ENCODE peak calls at places on chromosome 18, in five cellular contexts. Z is Panc1, O is HCT116, L is uterus, J is BE2C. Y is an unnamed sample.

GRCh38 chr18:53380063-53380639 is 844.3 kb downstream of the MBD2 start:
- DNase-seq in Z (peak), O (peak), L (no peak), J (peak), Y (peak)

GRCh38 chr18:55401638-55402191 is 186.3 kb downstream of the TCF4 start:
- DNase-seq in Z (no peak), O (no peak), L (peak), J (no peak), Y (no peak)

GRCh38 chr18:73520229-73520628 is 627.4 kb downstream of the FBXO15 start:
- DNase-seq in Z (no peak), O (no peak), L (no peak), J (peak), Y (no peak)

GRCh38 chr18:5110288-5110687 is 86.8 kb downstream of the AKAIN1 start:
- DNase-seq in Z (no peak), O (no peak), L (no peak), J (no peak), Y (no peak)

GRCh38 chr18:58674863-58675472 is 3.7 kb downstream of the MALT1 start:
- DNase-seq in Z (no peak), O (no peak), L (no peak), J (no peak), Y (no peak)

GRCh38 chr18:21183670-21184069 is 58.4 kb upstream of the GREB1L start:
- DNase-seq in Z (no peak), O (no peak), L (no peak), J (no peak), Y (peak)

GRCh38 chr18:46155652-46156051 is 51.5 kb downstream of the HAUS1 start:
- DNase-seq in Z (no peak), O (no peak), L (no peak), J (no peak), Y (peak)

GRCh38 chr18:11322006-11322405 is 172.6 kb upstream of the PIEZO2 start:
- DNase-seq in Z (no peak), O (no peak), L (no peak), J (no peak), Y (no peak)

GRCh38 chr18:30971338-30971956 is 71.1 kb downstream of the DSC3 start:
- DNase-seq in Z (no peak), O (peak), L (no peak), J (no peak), Y (no peak)

GRCh38 chr18:74023220-74023619 is 124.4 kb downstream of the FBXO15 start:
- DNase-seq in Z (no peak), O (no peak), L (no peak), J (no peak), Y (no peak)

GRCh38 chr18:35042389-35043066 is 1.3 kb downstream of the MAPRE2 start:
- DNase-seq in Z (no peak), O (no peak), L (no peak), J (no peak), Y (no peak)

GRCh38 chr18:62028715-62029114 is 135.9 kb upstream of the RNF152 start:
- DNase-seq in Z (no peak), O (no peak), L (no peak), J (no peak), Y (no peak)

GRCh38 chr18:68024716-68025115 is 508.2 kb upstream of the DSEL start:
- DNase-seq in Z (no peak), O (no peak), L (no peak), J (no peak), Y (no peak)

GRCh38 chr18:32958746-32959145 is 185.9 kb upstream of the KLHL14 start:
- DNase-seq in Z (no peak), O (no peak), L (no peak), J (no peak), Y (no peak)

GRCh38 chr18:32956591-32957310 is 183.9 kb upstream of the KLHL14 start:
- DNase-seq in Z (peak), O (no peak), L (no peak), J (no peak), Y (no peak)
- TF ChIP-seq CTCF in Z (peak), O (no peak), L (no peak), J (peak), Y (no peak)

DNA sequence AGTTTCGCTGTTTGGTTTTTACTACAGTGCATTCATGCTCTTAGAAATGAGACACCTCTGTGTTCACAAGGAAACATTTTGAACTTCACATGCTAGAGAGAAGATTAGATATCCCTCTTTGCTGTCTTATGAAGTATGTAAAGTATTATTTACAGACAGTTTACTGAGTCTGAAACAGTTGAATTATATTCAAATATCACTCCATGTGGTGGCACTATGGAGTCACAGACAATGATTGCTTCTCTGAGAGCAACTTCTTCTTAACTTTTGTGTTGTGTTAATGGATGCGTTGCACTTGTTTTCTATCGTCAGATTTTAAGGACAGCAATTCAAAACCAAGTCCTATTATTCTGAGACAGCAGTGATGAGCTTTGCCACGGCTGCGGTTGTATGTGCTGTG is 823.6 kb downstream of the GALR1 start:
- DNase-seq in Z (no peak), O (no peak), L (no peak), J (no peak), Y (no peak)
- TF ChIP-seq CTCF in Z (peak), O (no peak), L (peak), J (peak), Y (no peak)

DNA sequence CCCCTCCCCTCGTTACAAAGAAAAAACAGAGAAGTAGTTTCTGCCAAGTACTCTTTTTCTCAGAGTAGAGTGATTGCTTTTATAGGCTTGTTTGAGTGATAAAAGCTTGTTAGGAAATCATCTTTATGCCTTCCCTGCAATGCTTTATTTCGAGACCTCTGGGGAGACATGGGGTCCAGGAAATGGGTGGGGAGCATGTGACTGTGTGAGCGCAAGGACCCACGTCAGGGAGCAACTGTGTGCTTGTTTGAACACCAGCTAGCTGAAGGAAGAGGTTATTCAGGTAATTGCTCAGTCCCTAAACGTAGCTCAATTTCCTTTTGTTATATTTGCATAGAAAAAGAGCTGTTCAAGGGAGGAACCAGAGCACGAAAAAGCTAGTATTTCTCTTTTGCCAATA is 187.3 kb downstream of the FAM210A start:
- DNase-seq in Z (no peak), O (no peak), L (peak), J (no peak), Y (no peak)
- TF ChIP-seq CTCF in Z (no peak), O (no peak), L (no peak), J (no peak), Y (no peak)

DNA sequence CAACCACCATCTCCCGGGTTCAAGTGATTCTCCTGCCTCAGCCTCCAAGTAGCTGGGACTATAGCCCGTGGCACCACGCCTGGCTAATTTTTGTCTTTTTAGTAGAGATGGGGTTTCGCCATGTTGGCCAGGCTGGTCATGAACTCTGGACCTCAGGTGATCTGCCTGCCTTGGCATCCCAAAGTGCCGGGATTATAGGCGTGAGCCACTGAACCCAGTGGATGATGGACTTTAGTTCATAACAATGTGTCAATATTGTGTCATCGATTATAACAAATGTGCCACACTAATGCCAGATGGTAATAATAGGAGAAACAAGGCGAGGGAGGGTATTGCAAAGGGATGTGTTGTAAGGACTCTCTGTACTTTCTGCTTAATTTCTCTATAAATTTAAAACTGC is 216.6 kb downstream of the ZBTB7C start:
- DNase-seq in Z (no peak), O (no peak), L (no peak), J (no peak), Y (no peak)
- TF ChIP-seq CTCF in Z (no peak), O (no peak), L (no peak), J (no peak), Y (no peak)

DNA sequence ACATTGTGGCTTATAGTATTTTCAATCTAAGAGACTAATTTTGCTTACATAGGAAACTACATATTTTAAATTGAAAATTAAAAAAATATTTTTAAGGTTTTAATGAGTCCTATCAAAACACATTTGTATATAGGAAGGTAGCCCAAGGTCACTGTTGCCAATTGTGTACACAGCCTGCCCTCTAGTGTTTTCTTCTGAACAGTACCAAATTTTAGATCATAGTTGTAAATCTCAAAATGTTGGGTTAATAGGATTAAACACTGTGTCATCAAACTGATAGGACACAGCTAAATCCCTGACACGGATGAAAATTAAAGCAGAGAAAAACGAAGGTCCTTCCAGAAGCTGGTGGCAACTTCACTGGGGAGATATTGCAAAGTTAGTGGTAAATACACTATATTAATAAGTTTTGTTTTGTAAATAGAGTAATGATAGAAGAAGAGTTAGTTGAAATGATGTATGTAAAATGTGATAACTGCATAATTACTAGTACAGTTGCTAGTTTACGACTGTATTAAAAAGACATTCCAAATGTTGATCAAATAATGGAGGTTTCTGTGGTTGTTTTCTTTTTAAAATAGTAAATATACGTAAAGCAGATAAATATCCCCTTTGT is 19.7 kb downstream of the CLUL1 start:
- DNase-seq in Z (no peak), O (peak), L (no peak), J (no peak), Y (peak)
- TF ChIP-seq CTCF in Z (peak), O (peak), L (peak), J (peak), Y (no peak)

GRCh38 chr18:79784965-79785770 is 12.6 kb upstream of the KCNG2 start:
- DNase-seq in Z (no peak), O (no peak), L (no peak), J (no peak), Y (no peak)

GRCh38 chr18:79784071-79784913 is 13.4 kb upstream of the KCNG2 start:
- DNase-seq in Z (no peak), O (no peak), L (no peak), J (no peak), Y (no peak)

GRCh38 chr18:79780547-79780946 is 17.2 kb upstream of the KCNG2 start:
- DNase-seq in Z (no peak), O (no peak), L (no peak), J (no peak), Y (no peak)

GRCh38 chr18:79781331-79781941 is 16.3 kb upstream of the KCNG2 start:
- DNase-seq in Z (no peak), O (no peak), L (no peak), J (no peak), Y (no peak)

GRCh38 chr18:79782566-79783308 is 15.0 kb upstream of the KCNG2 start:
- DNase-seq in Z (no peak), O (no peak), L (no peak), J (no peak), Y (no peak)
- TF ChIP-seq CTCF in Z (no peak), O (no peak), L (no peak), J (no peak), Y (no peak)

DNA sequence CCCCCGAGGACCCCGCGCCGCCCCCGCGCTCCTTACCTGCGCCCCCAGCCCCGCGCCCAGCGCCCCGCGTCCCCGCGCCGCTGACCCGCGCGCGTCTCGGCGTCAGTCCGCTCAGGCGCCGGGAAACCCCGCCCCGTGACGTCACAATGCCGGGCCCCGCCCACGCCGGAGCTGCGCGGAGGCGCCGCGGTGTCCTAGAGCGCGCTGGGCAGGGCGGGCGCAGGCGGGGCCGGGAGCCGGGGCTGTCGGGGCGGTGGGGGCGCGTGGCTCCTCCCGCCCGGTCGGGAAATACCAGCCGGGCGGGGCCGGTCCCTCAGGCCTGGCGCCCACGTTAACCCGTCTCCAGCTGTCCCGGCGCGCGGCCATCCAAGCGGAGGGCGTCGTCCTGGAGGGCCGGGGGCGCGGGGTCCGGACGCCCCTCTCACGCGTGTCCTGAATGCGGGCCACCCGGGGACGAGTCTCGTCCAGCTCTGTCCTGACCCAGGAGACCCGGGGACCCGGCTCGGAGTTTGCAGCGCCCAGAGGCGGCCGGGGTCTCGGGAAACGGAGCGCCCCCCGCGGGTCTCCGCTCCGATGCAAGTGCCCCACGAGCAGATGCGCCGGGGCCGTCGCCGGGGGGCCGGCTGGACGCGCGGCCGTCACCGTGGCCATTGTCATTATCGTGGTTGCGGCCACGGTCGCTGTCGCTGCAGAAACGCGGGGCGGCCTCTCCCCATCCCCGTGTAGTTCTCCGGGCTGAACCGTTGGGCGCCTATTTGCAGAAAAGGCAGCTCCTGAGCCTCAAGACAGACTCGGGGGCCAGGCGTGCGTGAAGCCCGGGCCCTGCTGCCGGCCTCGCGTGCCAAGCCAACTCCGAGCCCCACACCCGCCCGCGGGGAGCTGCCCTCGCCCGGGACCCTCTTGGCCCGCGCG is at the start of gene SLC66A2:
- DNase-seq in Z (no peak), O (peak), L (peak), J (peak), Y (peak)
- TF ChIP-seq CTCF in Z (no peak), O (no peak), L (no peak), J (no peak), Y (no peak)

GRCh38 chr18:44897445-44898215 is 216.9 kb downstream of the SETBP1 start:
- DNase-seq in Z (no peak), O (no peak), L (no peak), J (no peak), Y (no peak)

GRCh38 chr18:44893045-44893706 is 212.5 kb downstream of the SETBP1 start:
- DNase-seq in Z (no peak), O (no peak), L (no peak), J (no peak), Y (no peak)

GRCh38 chr18:44894011-44894410 is 213.3 kb downstream of the SETBP1 start:
- DNase-seq in Z (no peak), O (no peak), L (no peak), J (no peak), Y (no peak)

GRCh38 chr18:44896817-44897216 is 216.1 kb downstream of the SETBP1 start:
- DNase-seq in Z (no peak), O (no peak), L (no peak), J (no peak), Y (no peak)

DNA sequence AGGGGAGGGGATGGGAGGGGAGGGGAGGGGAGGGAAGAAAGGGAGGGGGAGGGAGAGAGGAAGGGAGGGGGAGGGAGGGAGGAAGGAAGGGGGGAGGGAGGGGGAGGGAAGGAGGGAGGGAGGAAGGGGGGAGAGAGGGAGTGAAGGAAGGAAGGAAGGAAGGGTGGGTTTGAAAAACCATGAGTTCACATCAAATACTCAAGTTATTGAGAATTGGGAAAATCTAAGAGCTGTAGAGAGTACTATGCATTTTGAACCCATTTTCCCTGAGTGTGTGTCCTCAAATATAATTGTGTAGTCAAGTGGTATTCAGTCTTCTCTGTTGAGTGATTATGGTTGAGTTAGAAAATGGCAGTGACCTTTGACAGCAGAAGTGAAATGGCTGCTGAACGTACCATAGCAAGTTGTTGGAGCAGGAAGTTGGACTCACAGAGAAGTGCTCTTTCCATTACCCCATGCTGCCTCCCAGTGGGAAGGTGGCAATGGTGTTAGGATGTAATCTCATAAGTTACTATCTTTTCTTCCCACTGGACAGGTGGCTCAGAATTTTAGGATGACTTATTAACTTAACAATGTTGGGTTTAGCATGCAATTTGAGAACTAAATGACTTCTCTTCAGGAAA is 214.6 kb downstream of the SETBP1 start:
- DNase-seq in Z (peak), O (no peak), L (peak), J (peak), Y (peak)
- TF ChIP-seq CTCF in Z (no peak), O (no peak), L (peak), J (peak), Y (no peak)

GRCh38 chr18:77135339-77136075 is 2.9 kb upstream of the MBP start:
- DNase-seq in Z (no peak), O (no peak), L (no peak), J (no peak), Y (no peak)

GRCh38 chr18:77132369-77133050 is at the start of gene MBP:
- DNase-seq in Z (no peak), O (no peak), L (peak), J (no peak), Y (peak)

GRCh38 chr18:77133051-77133919 is 702 bp upstream of the MBP start:
- DNase-seq in Z (no peak), O (no peak), L (peak), J (no peak), Y (peak)

GRCh38 chr18:77134611-77135010 is 2.0 kb upstream of the MBP start:
- DNase-seq in Z (no peak), O (no peak), L (no peak), J (no peak), Y (no peak)

DNA sequence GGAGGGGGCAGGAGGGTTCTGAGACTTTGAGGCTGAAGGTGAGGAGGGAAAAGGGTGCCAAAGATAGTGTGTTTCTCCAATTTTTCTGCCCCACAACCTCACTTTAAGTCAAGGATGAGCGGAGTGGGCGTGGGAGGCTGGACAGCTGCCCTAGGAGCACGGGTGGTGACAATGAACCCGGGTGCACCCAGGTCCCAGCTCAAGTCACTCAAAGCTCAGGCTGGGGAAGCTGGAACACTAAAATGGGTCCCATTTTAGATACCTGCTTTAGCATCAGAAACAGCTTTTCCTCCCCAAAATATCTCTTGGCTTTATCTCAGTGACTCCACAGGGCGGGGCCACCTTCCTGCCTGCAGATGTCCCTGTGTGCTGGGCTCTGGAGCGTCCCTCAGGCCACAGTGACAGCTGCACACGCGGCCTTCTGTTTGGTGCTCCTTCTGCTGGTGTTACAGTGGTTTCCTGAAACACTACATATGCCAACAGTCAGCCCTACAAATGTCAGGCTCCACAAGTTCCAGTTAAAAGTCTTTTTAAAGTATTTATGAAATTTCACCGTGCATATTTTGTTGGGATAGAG is 1.4 kb upstream of the MBP start:
- DNase-seq in Z (no peak), O (no peak), L (no peak), J (peak), Y (peak)
- TF ChIP-seq CTCF in Z (no peak), O (no peak), L (no peak), J (no peak), Y (no peak)

DNA sequence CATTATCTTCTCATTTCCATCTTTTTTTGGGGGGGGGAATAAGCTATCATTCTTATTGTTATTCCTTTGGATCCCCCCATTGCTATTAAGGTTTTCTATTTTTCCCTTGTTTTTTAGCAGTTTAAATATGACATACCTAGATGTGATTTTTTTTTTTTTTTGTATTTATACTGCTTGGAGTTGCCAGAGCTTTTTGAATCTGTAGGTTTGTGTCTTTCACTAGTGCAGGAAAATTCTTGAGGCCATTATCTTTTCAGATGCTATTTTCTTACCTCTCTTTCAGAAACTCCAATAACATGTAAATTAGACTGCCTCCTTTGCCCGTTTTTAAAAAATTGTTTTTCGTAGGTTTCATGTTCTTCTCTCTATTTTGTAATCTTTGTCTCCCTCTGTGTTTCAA is 88.6 kb downstream of the WDR7 start:
- DNase-seq in Z (no peak), O (no peak), L (no peak), J (no peak), Y (no peak)
- TF ChIP-seq CTCF in Z (no peak), O (no peak), L (no peak), J (no peak), Y (no peak)

Y was measured in Calu3.